ENCODE peak calls at places on chromosomes 2 and 18, in seven cellular contexts. P, W, N, E, B, L and D are unnamed samples.

GRCh38 chr18:36476433-36476832 is 178.9 kb downstream of the FHOD3 start:
- DNase-seq in P (no peak), W (no peak), N (no peak), E (no peak), B (no peak), L (no peak), D (no peak)

GRCh38 chr2:187390891-187391290 is 57.2 kb downstream of the CALCRL start:
- DNase-seq in P (no peak), W (peak), N (no peak), E (no peak), B (no peak), L (peak), D (no peak)

GRCh38 chr2:29808321-29808720 is 113.1 kb downstream of the ALK start:
- DNase-seq in P (no peak), W (no peak), N (no peak), E (no peak), B (no peak), L (no peak), D (no peak)

GRCh38 chr2:22290293-22290692 is 1094.7 kb upstream of the KLHL29 start:
- DNase-seq in P (no peak), W (no peak), N (no peak), E (no peak), B (no peak), L (no peak), D (no peak)

GRCh38 chr2:107777962-107778361 is 48.7 kb upstream of the RGPD4 start:
- DNase-seq in P (no peak), W (no peak), N (no peak), E (no peak), B (no peak), L (no peak), D (no peak)

GRCh38 chr18:48336332-48336731 is 72.9 kb downstream of the ZBTB7C start:
- DNase-seq in P (no peak), W (no peak), N (no peak), E (no peak), B (no peak), L (no peak), D (no peak)

GRCh38 chr2:69366-70344 is 23.4 kb upstream of the FAM110C start:
- DNase-seq in P (no peak), W (no peak), N (no peak), E (no peak), B (peak), L (no peak), D (no peak)

GRCh38 chr2:74261204-74261864 is 62.9 kb downstream of the MTHFD2 start:
- DNase-seq in P (no peak), W (no peak), N (no peak), E (no peak), B (peak), L (peak), D (no peak)

GRCh38 chr2:13227543-13227942 is 510.8 kb downstream of the TRIB2 start:
- DNase-seq in P (no peak), W (no peak), N (no peak), E (no peak), B (no peak), L (no peak), D (no peak)

GRCh38 chr2:232365621-232366321 is 12.8 kb upstream of the ALPP start:
- DNase-seq in P (no peak), W (no peak), N (no peak), E (no peak), B (no peak), L (no peak), D (no peak)

GRCh38 chr2:119751706-119752105 is 8.0 kb upstream of the PTPN4 start:
- DNase-seq in P (no peak), W (no peak), N (no peak), E (no peak), B (no peak), L (no peak), D (no peak)

GRCh38 chr2:217451634-217452033 is 551.2 kb downstream of the TNS1 start:
- DNase-seq in P (peak), W (no peak), N (no peak), E (no peak), B (no peak), L (peak), D (no peak)

GRCh38 chr2:186308347-186308746 is 177.7 kb upstream of the ZC3H15 start:
- DNase-seq in P (no peak), W (no peak), N (no peak), E (no peak), B (no peak), L (peak), D (no peak)

GRCh38 chr2:68365087-68365486 is at the start of gene PLEK:
- DNase-seq in P (peak), W (no peak), N (no peak), E (no peak), B (peak), L (no peak), D (peak)

GRCh38 chr2:63343397-63344109 is 244.7 kb downstream of the WDPCP start:
- DNase-seq in P (no peak), W (no peak), N (no peak), E (no peak), B (no peak), L (no peak), D (no peak)

GRCh38 chr18:50183556-50183955 is 11.4 kb downstream of the MYO5B start:
- DNase-seq in P (peak), W (no peak), N (no peak), E (no peak), B (no peak), L (peak), D (no peak)

GRCh38 chr2:34110392-34110791 is 511.3 kb upstream of the FAM98A start:
- DNase-seq in P (no peak), W (no peak), N (no peak), E (no peak), B (no peak), L (no peak), D (no peak)

GRCh38 chr2:65198737-65199136 is 28.9 kb upstream of the ACTR2 start:
- DNase-seq in P (no peak), W (no peak), N (no peak), E (no peak), B (no peak), L (peak), D (no peak)

GRCh38 chr2:6937157-6937556 is 19.9 kb downstream of the RNF144A start:
- DNase-seq in P (no peak), W (no peak), N (no peak), E (no peak), B (no peak), L (no peak), D (no peak)

GRCh38 chr2:11495844-11496271 is 29.9 kb upstream of the E2F6 start:
- DNase-seq in P (no peak), W (no peak), N (no peak), E (peak), B (no peak), L (no peak), D (no peak)

GRCh38 chr18:49059028-49059670 is 108.4 kb upstream of the SMAD7 start:
- DNase-seq in P (no peak), W (no peak), N (no peak), E (no peak), B (no peak), L (peak), D (no peak)

GRCh38 chr2:180319586-180320405 is 312.7 kb upstream of the CWC22 start:
- DNase-seq in P (no peak), W (no peak), N (no peak), E (no peak), B (no peak), L (no peak), D (peak)

GRCh38 chr2:192087398-192087958 is 107.3 kb downstream of the TMEFF2 start:
- DNase-seq in P (no peak), W (no peak), N (no peak), E (no peak), B (no peak), L (no peak), D (no peak)

GRCh38 chr2:192197387-192197786 is 2.7 kb upstream of the TMEFF2 start:
- DNase-seq in P (no peak), W (no peak), N (no peak), E (no peak), B (no peak), L (peak), D (no peak)

GRCh38 chr2:96276787-96277499 is 10.9 kb downstream of the CIAO1 start:
- DNase-seq in P (no peak), W (no peak), N (no peak), E (no peak), B (no peak), L (no peak), D (no peak)

DNA sequence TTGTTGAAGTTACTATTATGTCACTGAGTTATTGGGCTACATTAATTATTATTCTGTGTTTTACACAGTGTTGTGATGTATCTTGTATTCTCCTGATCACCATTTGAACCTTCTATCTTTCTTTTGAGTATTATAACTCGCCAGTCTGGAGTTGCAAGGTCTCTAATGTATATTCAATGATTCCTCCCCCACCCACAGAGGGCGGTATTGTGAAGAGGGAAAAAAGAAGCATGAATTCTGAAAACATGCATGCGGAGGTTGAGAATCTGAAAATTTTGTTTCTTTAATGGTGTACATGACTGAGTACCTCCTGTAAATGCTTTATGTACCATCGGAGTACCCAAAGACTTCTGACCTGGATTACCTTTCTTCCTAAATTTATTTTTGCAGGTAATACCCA is 266.6 kb downstream of the NR4A2 start:
- DNase-seq in P (peak), W (no peak), N (no peak), E (no peak), B (peak), L (no peak), D (no peak)
- TF ChIP-seq CTCF in P (peak), W (no peak), N (peak), E (peak), B (peak), L (peak), D (no peak)

GRCh38 chr2:109280804-109281203 is 151.8 kb downstream of the SH3RF3 start:
- DNase-seq in P (no peak), W (no peak), N (no peak), E (no peak), B (no peak), L (no peak), D (no peak)
- TF ChIP-seq CTCF in P (no peak), W (no peak), N (no peak), E (no peak), B (no peak), L (no peak), D (no peak)

GRCh38 chr2:114728372-114728771 is 285.9 kb downstream of the DPP10 start:
- DNase-seq in P (no peak), W (no peak), N (no peak), E (no peak), B (no peak), L (no peak), D (no peak)

GRCh38 chr2:114727012-114727411 is 284.6 kb downstream of the DPP10 start:
- DNase-seq in P (no peak), W (no peak), N (no peak), E (no peak), B (no peak), L (no peak), D (no peak)

GRCh38 chr2:114724513-114724912 is 282.1 kb downstream of the DPP10 start:
- DNase-seq in P (no peak), W (no peak), N (no peak), E (no peak), B (no peak), L (no peak), D (no peak)

DNA sequence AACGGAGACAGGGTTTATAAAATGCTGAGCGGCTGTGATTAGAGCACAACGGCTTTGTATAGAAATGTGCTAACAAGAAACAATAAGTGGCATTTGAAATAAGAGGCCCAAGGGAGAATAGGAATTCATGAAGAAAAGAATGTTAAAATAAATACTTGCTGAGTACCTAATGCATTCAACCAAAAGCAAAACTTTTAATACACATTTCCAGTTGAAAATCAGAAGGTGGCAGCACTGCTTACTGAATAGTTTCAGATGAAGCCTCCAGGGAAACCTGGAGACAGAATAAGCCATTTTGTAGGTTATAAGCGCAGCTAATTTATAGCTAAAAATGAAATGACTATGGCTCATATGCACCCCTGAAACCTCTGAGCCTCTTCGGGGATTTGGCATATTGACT is 286.6 kb downstream of the DPP10 start:
- DNase-seq in P (no peak), W (no peak), N (no peak), E (no peak), B (no peak), L (no peak), D (no peak)
- TF ChIP-seq CTCF in P (no peak), W (no peak), N (no peak), E (peak), B (no peak), L (no peak), D (no peak)

DNA sequence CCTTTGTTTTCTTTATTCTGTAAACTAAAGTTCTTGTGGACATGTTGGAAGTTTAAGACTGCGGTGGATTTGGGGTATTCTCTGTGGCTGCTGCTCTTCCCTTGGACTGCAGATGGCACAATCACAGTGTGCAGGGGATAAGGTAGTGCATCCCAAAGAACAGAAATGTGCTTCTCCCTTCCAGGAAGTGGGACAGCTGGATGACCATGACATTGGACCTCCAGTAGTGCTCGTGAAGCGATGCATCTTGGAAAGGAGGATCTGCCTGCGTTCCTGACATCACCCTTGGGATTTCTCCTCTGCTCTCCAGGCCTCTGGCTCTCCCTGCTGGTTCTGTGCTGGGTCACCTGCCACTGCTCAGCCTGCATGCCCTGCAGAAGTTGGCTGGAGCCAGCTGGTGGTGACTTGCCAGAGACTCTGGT is 109.9 kb downstream of the SLC4A3 start:
- DNase-seq in P (no peak), W (no peak), N (no peak), E (no peak), B (no peak), L (peak), D (no peak)
- TF ChIP-seq CTCF in P (no peak), W (peak), N (no peak), E (peak), B (no peak), L (peak), D (no peak)

DNA sequence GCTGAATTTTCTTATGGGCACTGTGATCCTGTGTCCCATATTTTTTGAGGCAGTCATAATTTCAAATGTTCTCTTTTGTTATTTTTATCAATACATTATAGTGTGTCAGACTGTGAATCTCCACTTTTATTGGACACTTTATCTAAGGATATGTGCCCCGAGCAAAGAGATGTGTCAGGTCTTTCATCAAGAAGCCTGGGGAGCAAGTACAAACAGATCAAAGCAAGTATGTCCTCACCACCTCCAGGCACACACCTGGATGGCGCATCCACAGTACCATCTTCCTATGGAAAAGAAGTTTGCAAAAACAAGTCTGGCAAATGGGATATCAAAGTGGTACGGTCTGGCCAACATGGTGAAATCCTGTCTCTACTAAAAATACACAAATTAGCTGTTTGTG is 81.0 kb upstream of the ZNF236 start:
- DNase-seq in P (no peak), W (no peak), N (no peak), E (no peak), B (no peak), L (no peak), D (no peak)
- TF ChIP-seq CTCF in P (no peak), W (no peak), N (no peak), E (no peak), B (no peak), L (no peak), D (no peak)

GRCh38 chr2:241724259-241724974 is 10.0 kb upstream of the D2HGDH start:
- DNase-seq in P (peak), W (no peak), N (no peak), E (no peak), B (no peak), L (no peak), D (peak)
- TF ChIP-seq CTCF in P (peak), W (peak), N (peak), E (no peak), B (no peak), L (no peak), D (no peak)

DNA sequence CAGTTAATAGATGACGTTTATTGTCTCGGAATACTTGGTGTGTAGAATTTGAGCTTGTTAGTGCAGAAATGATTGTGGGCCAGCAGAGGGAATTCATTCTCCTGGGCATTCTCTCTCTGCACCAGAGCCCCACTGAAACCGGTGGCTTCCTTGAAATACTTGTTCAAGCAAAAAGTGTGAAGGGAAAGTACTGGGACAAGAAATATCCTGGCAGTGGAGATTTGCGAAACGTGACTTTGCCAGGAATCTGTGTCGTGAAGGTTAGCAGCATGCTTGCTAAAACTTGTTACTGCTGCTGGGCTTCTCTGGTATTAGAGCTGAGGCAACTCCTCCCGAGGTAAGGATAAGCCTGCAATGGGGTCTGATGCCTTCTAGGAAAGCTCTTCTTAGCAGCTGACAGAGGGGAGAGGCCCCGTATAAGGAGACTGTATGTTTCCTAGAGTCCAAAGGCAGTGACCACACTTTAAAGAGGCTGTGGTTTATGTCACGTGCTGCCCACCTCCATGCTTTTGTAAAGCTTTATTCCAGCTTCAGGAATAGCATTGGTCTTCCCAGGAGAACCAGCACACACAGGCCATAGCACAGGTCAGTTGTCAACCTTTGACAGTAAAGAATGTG is 2.1 kb downstream of the ITGA6 start:
- DNase-seq in P (no peak), W (no peak), N (no peak), E (no peak), B (no peak), L (peak), D (no peak)
- TF ChIP-seq CTCF in P (no peak), W (no peak), N (no peak), E (peak), B (no peak), L (no peak), D (no peak)